ENCODE peak calls at places on chromosomes 12 and 14, in ten cellular contexts. V is K562, I is transverse colon, Y is suprapubic skin, E is SK-N-SH, F is HepG2, R is sigmoid colon, T is H1, H is esophagus muscularis mucosa, S is GM12878. J is an unnamed sample.

GRCh38 chr12:6570264-6570887 is 2.3 kb upstream of the NOP2 start:
- DNase-seq in V (peak; percentile 49), I (peak; percentile 64), Y (no peak), E (peak; percentile 83), F (peak; percentile 63), R (no peak), T (no peak), H (no peak), S (no peak), J (peak; percentile 56)

GRCh38 chr14:35331605-35332516 is 39.7 kb downstream of the PSMA6 start:
- DNase-seq in V (peak; percentile 44), I (peak; percentile 80), Y (no peak), E (peak; percentile 55), F (peak; percentile 75), R (no peak), T (no peak), H (no peak), S (no peak), J (peak; percentile 88)

GRCh38 chr12:104609083-104609844 is 152.5 kb downstream of the CHST11 start:
- DNase-seq in V (no peak), I (no peak), Y (no peak), E (no peak), F (no peak), R (no peak), T (no peak), H (no peak), S (no peak), J (no peak)

GRCh38 chr12:65895759-65896656 is 71.7 kb downstream of the HMGA2 start:
- DNase-seq in V (no peak), I (no peak), Y (no peak), E (no peak), F (peak; percentile 97), R (no peak), T (no peak), H (no peak), S (no peak), J (no peak)

GRCh38 chr14:102944448-102945330 is 22.2 kb downstream of the AMN start:
- DNase-seq in V (no peak), I (no peak), Y (no peak), E (no peak), F (no peak), R (no peak), T (no peak), H (no peak), S (no peak), J (no peak)

GRCh38 chr12:13210543-13211190 is 14.1 kb downstream of the EMP1 start:
- DNase-seq in V (no peak), I (no peak), Y (no peak), E (no peak), F (no peak), R (no peak), T (no peak), H (no peak), S (no peak), J (no peak)

GRCh38 chr14:63747836-63748235 is 20.0 kb upstream of the SGPP1 start:
- DNase-seq in V (no peak), I (no peak), Y (no peak), E (no peak), F (no peak), R (no peak), T (no peak), H (no peak), S (no peak), J (no peak)

GRCh38 chr12:8668441-8668840 is 5.8 kb upstream of the MFAP5 start:
- DNase-seq in V (no peak), I (no peak), Y (no peak), E (no peak), F (no peak), R (no peak), T (no peak), H (no peak), S (no peak), J (no peak)

GRCh38 chr12:96989916-96990315 is 82.9 kb downstream of the NEDD1 start:
- DNase-seq in V (peak; percentile 27), I (no peak), Y (no peak), E (no peak), F (peak; percentile 26), R (no peak), T (no peak), H (no peak), S (no peak), J (no peak)

GRCh38 chr12:96985515-96986362 is 78.7 kb downstream of the NEDD1 start:
- DNase-seq in V (peak; percentile 69), I (peak; percentile 10), Y (peak; percentile 76), E (no peak), F (no peak), R (no peak), T (no peak), H (peak; percentile 80), S (no peak), J (peak; percentile 35)

GRCh38 chr12:96982671-96983070 is 75.6 kb downstream of the NEDD1 start:
- DNase-seq in V (no peak), I (no peak), Y (no peak), E (no peak), F (no peak), R (no peak), T (no peak), H (peak; percentile 45), S (no peak), J (no peak)

GRCh38 chr12:96988919-96989318 is 81.9 kb downstream of the NEDD1 start:
- DNase-seq in V (peak; percentile 13), I (no peak), Y (no peak), E (no peak), F (no peak), R (no peak), T (no peak), H (no peak), S (no peak), J (no peak)

GRCh38 chr12:96986883-96987523 is 79.9 kb downstream of the NEDD1 start:
- DNase-seq in V (peak; percentile 16), I (no peak), Y (no peak), E (peak; percentile 64), F (peak; percentile 27), R (no peak), T (no peak), H (no peak), S (no peak), J (no peak)
- TF ChIP-seq POLR2AphosphoS5 in V (no peak), I (no peak), Y (no peak), E (no peak), F (no peak), R (no peak), T (no peak), H (no peak), S (no peak), J (no peak)

GRCh38 chr14:92951261-92951660 is 28.3 kb downstream of the CHGA start:
- DNase-seq in V (no peak), I (no peak), Y (no peak), E (no peak), F (no peak), R (no peak), T (no peak), H (no peak), S (no peak), J (no peak)

GRCh38 chr14:92948647-92949046 is 25.7 kb downstream of the CHGA start:
- DNase-seq in V (no peak), I (no peak), Y (no peak), E (no peak), F (no peak), R (no peak), T (no peak), H (no peak), S (no peak), J (no peak)

GRCh38 chr14:92949496-92950192 is 26.7 kb downstream of the CHGA start:
- DNase-seq in V (no peak), I (no peak), Y (no peak), E (no peak), F (no peak), R (no peak), T (no peak), H (no peak), S (no peak), J (no peak)

GRCh38 chr14:92950773-92951172 is 27.8 kb downstream of the CHGA start:
- DNase-seq in V (no peak), I (no peak), Y (no peak), E (no peak), F (no peak), R (no peak), T (no peak), H (no peak), S (no peak), J (no peak)

GRCh38 chr14:92950193-92950540 is 27.2 kb downstream of the CHGA start:
- DNase-seq in V (no peak), I (no peak), Y (no peak), E (no peak), F (no peak), R (no peak), T (no peak), H (no peak), S (no peak), J (no peak)
- TF ChIP-seq EP300 in V (no peak), I (no peak), Y (no peak), E (no peak), F (no peak), R (no peak), T (no peak), H (no peak), S (no peak), J (no peak)

DNA sequence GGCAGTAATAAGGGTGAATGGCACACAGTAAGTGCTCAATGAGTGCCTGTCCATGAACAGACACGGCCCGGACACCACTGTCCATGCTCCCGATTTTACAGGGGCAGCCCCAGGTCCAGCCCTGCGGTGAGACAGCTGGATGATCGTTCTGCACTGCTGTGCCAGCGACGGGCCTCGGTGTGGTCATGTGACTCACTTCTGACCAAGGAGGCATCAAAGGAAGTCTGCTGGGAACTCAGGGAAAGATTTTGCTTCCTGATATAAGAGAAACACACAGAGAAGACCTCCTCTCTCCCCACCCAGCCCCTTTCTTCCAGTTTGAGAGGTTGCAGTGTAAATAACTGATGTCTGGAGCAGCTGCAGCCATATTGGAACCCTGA is 126.6 kb downstream of the SCARB1 start:
- DNase-seq in V (no peak), I (no peak), Y (no peak), E (no peak), F (no peak), R (no peak), T (no peak), H (no peak), S (no peak), J (no peak)
- H3K27ac ChIP-seq in V (no peak overlapping the region), I (peak overlapping the region; percentile 21), Y (no peak overlapping the region), E (no peak overlapping the region), F (no peak overlapping the region), R (no peak overlapping the region), T (no peak overlapping the region), H (no peak overlapping the region), S (no peak overlapping the region), J (peak overlapping the region; percentile 20)

GRCh38 chr12:132837693-132838463 is 9.2 kb upstream of the GOLGA3 start:
- DNase-seq in V (no peak), I (no peak), Y (no peak), E (peak; percentile 32), F (no peak), R (peak; percentile 78), T (no peak), H (no peak), S (no peak), J (no peak)

GRCh38 chr12:132840536-132840935 is 11.9 kb upstream of the GOLGA3 start:
- DNase-seq in V (no peak), I (no peak), Y (no peak), E (no peak), F (no peak), R (no peak), T (no peak), H (no peak), S (no peak), J (no peak)

GRCh38 chr12:132838464-132839080 is 9.9 kb upstream of the GOLGA3 start:
- DNase-seq in V (no peak), I (peak; percentile 35), Y (no peak), E (peak; percentile 28), F (no peak), R (no peak), T (no peak), H (no peak), S (no peak), J (no peak)

GRCh38 chr12:132841151-132841550 is 12.5 kb upstream of the GOLGA3 start:
- DNase-seq in V (no peak), I (no peak), Y (no peak), E (no peak), F (no peak), R (no peak), T (no peak), H (no peak), S (no peak), J (no peak)

DNA sequence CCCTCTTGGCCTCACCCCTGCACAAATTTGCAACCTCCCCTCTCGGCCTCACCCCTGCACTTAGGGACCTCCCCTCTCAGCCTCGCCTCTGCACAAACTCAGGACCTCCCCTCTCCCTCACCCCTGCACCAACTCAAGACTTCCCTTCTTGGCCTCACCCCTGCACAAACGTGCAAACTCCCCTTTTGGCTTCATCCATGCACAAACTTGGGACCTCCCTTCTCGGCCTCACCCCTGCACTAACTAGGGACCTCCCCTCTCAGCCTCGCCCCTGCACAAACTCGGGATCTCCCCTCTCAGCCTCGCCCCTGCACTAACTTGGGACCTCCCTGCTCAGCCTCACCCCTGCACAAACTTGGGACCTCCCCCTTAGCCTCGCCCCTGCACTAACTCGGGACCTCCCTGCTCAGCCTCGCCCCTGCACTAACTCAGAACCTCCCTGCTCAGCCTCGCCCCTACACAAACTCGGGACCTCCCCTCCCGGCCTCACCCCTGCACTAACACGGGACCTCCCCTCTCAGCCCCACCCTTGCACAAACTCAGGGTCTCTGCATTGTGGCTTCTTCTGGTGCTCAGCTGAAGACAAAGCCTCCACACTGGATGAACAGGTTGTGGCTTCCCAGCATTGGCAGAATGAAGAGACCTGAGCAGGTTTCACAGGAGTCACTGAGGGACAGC is 11.0 kb upstream of the GOLGA3 start:
- DNase-seq in V (no peak), I (no peak), Y (no peak), E (no peak), F (no peak), R (no peak), T (no peak), H (no peak), S (no peak), J (no peak)
- TF ChIP-seq POLR2AphosphoS5 in V (no peak), I (no peak), Y (no peak), E (no peak), F (no peak), R (no peak), T (no peak), H (no peak), S (no peak), J (no peak)

J was measured in stomach.